ENCODE peak calls at places on chromosome 20, in five cellular contexts. A is mucosa of descending colon, F is GM12865, I is left ventricle myocardium inferior, Y is HCT116. P is an unnamed sample.

GRCh38 chr20:14959506-14960493 is 622.4 kb upstream of the FLRT3 start:
- DNase-seq in F (no peak), A (no peak), Y (no peak), I (no peak), P (no peak)

GRCh38 chr20:44494681-44495080 is 19.0 kb downstream of the TTPAL start:
- DNase-seq in I (no peak), F (no peak), Y (no peak), A (no peak), P (no peak)

GRCh38 chr20:1108437-1108920 is 9.9 kb upstream of the PSMF1 start:
- DNase-seq in Y (peak), I (peak), F (peak), A (peak), P (no peak)

GRCh38 chr20:63268256-63268655 is 4.4 kb upstream of the ARFGAP1 start:
- DNase-seq in A (no peak), F (no peak), I (no peak), Y (no peak), P (no peak)

GRCh38 chr20:38878798-38879197 is 47.4 kb upstream of the FAM83D start:
- DNase-seq in F (no peak), A (no peak), Y (no peak), I (no peak), P (no peak)

GRCh38 chr20:17960927-17961599 is 7.5 kb downstream of the SNX5 start:
- DNase-seq in F (peak), I (peak), A (no peak), Y (no peak), P (no peak)

GRCh38 chr20:11132819-11133341 is 459.1 kb upstream of the JAG1 start:
- DNase-seq in F (no peak), A (no peak), I (no peak), Y (no peak), P (no peak)

GRCh38 chr20:63973636-63974401 is 4.1 kb upstream of the ZNF512B start:
- DNase-seq in Y (peak), A (peak), F (peak), I (peak), P (peak)

GRCh38 chr20:56358600-56359211 is at the start of gene FAM210B:
- DNase-seq in Y (peak), I (peak), F (peak), A (peak), P (peak)

GRCh38 chr20:62858059-62858458 is 3.6 kb downstream of the TCFL5 start:
- DNase-seq in Y (no peak), A (no peak), F (no peak), I (no peak), P (no peak)

GRCh38 chr20:61884571-61885389 is 180.9 kb downstream of the TAF4 start:
- DNase-seq in I (no peak), A (no peak), F (no peak), Y (no peak), P (no peak)

GRCh38 chr20:36145877-36146707 is 8.4 kb upstream of the EPB41L1 start:
- DNase-seq in I (peak), Y (no peak), F (peak), A (no peak), P (no peak)

GRCh38 chr20:7171911-7172310 is 404.4 kb downstream of the BMP2 start:
- DNase-seq in F (no peak), Y (no peak), A (no peak), I (no peak), P (no peak)

GRCh38 chr20:15561707-15562106 is 1011.5 kb downstream of the KIF16B start:
- DNase-seq in A (no peak), I (no peak), Y (no peak), F (no peak), P (no peak)

GRCh38 chr20:53757472-53757913 is 163.9 kb upstream of the ZNF217 start:
- DNase-seq in F (no peak), A (no peak), I (no peak), Y (no peak), P (no peak)

GRCh38 chr20:61434361-61434781 is 182.3 kb downstream of the CDH4 start:
- DNase-seq in Y (no peak), I (no peak), F (no peak), A (no peak), P (no peak)

GRCh38 chr20:61615806-61616205 is 363.7 kb downstream of the CDH4 start:
- DNase-seq in A (no peak), Y (no peak), I (no peak), F (no peak), P (no peak)

GRCh38 chr20:11880694-11881093 is 37.0 kb upstream of the BTBD3 start:
- DNase-seq in A (no peak), Y (no peak), F (no peak), I (no peak), P (no peak)

GRCh38 chr20:63758152-63758551 is 18.6 kb downstream of the SLC2A4RG start:
- DNase-seq in Y (no peak), A (no peak), I (no peak), F (no peak), P (peak)

GRCh38 chr20:57474191-57474590 is 50.7 kb downstream of the CTCFL start:
- DNase-seq in A (no peak), I (no peak), F (no peak), Y (no peak), P (no peak)

GRCh38 chr20:57474816-57475215 is 50.1 kb downstream of the CTCFL start:
- DNase-seq in Y (no peak), I (no peak), A (no peak), F (no peak), P (no peak)

GRCh38 chr20:57476073-57476526 is 48.8 kb downstream of the CTCFL start:
- DNase-seq in I (no peak), F (peak), Y (no peak), A (no peak), P (no peak)

GRCh38 chr20:57476641-57477461 is 48.1 kb downstream of the CTCFL start:
- DNase-seq in Y (no peak), I (no peak), F (no peak), A (no peak), P (no peak)

GRCh38 chr20:57475388-57476072 is 49.4 kb downstream of the CTCFL start:
- DNase-seq in I (no peak), F (no peak), Y (no peak), A (no peak), P (no peak)
- TF ChIP-seq CTCF in I (no peak), F (no peak), Y (no peak), A (no peak), P (no peak)

GRCh38 chr20:3889489-3890409 is 562 bp downstream of the PANK2 start:
- DNase-seq in A (peak), Y (no peak), F (peak), I (peak), P (no peak)

GRCh38 chr20:3890410-3890751 is 1.2 kb downstream of the PANK2 start:
- DNase-seq in A (no peak), F (peak), I (no peak), Y (no peak), P (no peak)

GRCh38 chr20:3890999-3891929 is 2.1 kb downstream of the PANK2 start:
- DNase-seq in I (no peak), F (peak), Y (no peak), A (no peak), P (no peak)

GRCh38 chr20:3887870-3888614 is 1.1 kb upstream of the PANK2 start:
- DNase-seq in I (no peak), A (no peak), Y (peak), F (peak), P (no peak)

GRCh38 chr20:3888622-3889488 is at the start of gene PANK2:
- DNase-seq in Y (peak), A (peak), F (peak), I (peak), P (peak)
- TF ChIP-seq CTCF in Y (peak), A (peak), F (peak), I (peak), P (no peak)

DNA sequence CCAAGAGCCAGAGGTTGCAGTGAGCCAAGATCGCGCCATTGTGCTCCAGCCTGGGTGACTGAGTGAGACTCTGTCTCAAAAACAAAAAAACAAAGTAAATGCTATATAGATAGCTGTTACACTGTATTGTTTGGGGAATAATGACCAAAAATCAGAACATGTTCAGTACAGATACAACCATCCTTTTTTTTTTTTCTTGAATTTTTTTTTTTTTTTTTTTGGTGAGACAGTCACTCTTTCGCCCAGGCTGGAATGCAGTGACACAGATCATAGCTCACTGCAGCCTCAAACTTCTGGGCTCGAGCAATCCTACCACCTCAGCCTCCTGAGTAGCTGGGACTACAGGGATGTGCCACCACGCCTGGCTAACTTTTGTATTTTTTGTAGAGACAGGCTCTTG is 63.7 kb downstream of the BCAS4 start:
- DNase-seq in F (no peak), A (no peak), Y (no peak), I (no peak), P (no peak)
- TF ChIP-seq CTCF in F (no peak), A (no peak), Y (no peak), I (no peak), P (no peak)

DNA sequence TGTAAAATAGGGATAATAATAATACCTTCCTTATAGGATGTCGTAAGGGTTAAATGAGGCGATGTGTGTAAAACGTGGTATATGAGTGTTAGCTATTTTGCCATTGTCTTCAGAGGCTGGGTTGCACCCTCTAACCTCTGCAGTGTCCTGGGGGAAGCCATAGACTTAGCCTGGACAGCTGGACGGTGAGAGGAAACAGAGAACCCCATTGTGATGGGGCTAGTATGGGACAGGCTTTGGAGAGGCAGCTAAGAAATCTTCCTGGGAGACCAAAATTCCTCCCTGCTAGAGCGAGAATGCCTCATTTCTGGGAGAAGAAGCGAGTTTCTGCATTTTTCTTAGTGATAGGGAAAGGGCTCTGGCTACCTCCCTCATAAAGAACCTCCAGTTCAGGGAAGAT is 22.8 kb downstream of the KCNB1 start:
- DNase-seq in Y (no peak), A (no peak), I (no peak), F (no peak), P (no peak)
- TF ChIP-seq CTCF in Y (no peak), A (no peak), I (no peak), F (no peak), P (no peak)

GRCh38 chr20:60233006-60233405 is 274.8 kb downstream of the CDH26 start:
- DNase-seq in A (no peak), I (no peak), F (no peak), Y (no peak), P (no peak)

GRCh38 chr20:60232380-60232779 is 274.2 kb downstream of the CDH26 start:
- DNase-seq in A (no peak), F (no peak), Y (no peak), I (no peak), P (no peak)

GRCh38 chr20:60223174-60223573 is 265.0 kb downstream of the CDH26 start:
- DNase-seq in Y (no peak), A (no peak), F (no peak), I (no peak), P (no peak)

GRCh38 chr20:60224914-60225313 is 266.7 kb downstream of the CDH26 start:
- DNase-seq in A (no peak), Y (no peak), I (no peak), F (no peak), P (no peak)

DNA sequence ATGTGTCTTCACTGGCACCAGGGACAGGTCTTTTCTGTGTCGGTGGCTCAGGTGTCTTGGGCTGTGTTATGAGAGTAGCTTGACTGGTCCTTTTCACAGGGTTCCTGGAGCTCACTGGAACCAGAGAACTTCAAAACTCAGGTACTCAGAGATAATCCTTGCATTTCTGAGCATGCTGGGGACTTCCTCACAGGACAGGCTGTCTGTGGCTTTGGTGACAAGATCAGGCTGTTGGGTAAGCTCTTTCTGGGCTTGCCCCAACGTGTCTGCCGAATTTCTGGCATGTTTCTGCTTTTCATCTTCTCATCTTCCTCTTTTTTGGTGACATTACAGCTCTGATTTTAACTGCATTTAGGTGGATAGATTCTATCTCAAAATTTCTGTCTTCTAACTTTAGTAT is 270.0 kb downstream of the CDH26 start:
- DNase-seq in A (no peak), F (peak), I (no peak), Y (no peak), P (peak)
- TF ChIP-seq CTCF in A (no peak), F (no peak), I (no peak), Y (no peak), P (no peak)

GRCh38 chr20:46020515-46020914 is 8.5 kb upstream of the SLC12A5 start:
- DNase-seq in A (no peak), I (no peak), Y (no peak), F (no peak), P (no peak)

GRCh38 chr20:46022411-46023147 is 6.4 kb upstream of the SLC12A5 start:
- DNase-seq in I (peak), Y (no peak), A (peak), F (peak), P (no peak)

GRCh38 chr20:46023999-46024398 is 5.0 kb upstream of the SLC12A5 start:
- DNase-seq in Y (no peak), F (no peak), I (no peak), A (no peak), P (no peak)

GRCh38 chr20:46023148-46023484 is 5.9 kb upstream of the SLC12A5 start:
- DNase-seq in Y (no peak), A (no peak), F (no peak), I (no peak), P (no peak)

DNA sequence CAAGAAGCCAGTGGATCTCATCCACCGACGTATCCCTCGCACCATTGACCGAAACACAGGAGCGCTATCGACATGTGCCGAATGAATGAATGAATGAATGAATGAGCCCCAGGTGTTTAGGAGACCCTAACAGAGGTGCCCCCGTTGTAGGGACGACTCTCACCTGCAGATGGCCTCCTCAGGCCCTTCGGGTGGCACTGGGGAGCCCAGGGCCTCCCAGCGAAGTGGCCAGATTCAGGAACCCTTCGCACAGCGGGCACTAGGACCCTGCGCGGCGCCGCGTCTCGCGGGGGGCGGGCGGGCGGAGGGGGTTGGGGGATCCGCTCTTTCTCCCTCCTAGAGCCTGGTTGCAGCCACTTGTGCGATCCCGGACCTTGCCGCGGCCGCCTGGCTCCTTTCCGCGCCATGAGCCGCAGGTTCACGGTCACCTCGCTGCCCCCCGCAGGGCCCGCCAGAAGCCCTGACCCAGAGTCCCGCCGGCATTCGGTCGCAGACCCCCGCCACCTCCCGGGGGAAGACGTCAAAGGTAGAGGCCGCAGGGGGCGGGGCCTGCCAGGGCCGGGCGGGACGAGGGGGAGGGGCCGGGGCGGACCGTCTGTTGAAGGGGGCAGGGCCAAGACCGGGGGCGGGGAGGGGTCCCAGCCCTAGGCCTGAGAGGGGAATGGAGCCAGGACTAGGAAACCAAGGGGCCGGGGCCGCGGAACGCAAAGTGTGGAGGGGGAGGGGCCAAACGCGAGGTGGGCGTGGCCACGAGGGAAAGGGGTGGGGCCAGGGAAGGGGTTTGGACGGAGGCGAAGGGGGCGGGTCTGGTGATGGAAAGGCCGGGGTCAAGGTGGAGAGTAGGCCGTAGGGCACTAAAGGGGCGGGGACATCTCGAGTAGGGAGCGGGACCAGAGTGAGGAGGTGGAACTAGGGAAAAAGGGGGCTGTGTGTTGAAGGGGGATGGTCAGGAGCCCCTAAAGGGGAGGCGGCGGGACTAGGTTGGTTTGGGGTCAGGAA is 7.4 kb upstream of the SLC12A5 start:
- DNase-seq in I (no peak), F (peak), A (peak), Y (no peak), P (no peak)
- TF ChIP-seq CTCF in I (no peak), F (no peak), A (no peak), Y (no peak), P (no peak)

P was measured in CD14-positive monocyte.